ENCODE peak calls at places on chromosomes 5 and 9, in seven cellular contexts. G, M, B, A, Y, O and P are unnamed samples.

GRCh38 chr5:56910123-56910951 is 941 bp downstream of the SETD9 start:
- DNase-seq in G (peak), M (peak), B (peak), A (peak), Y (no peak), O (no peak), P (no peak)

GRCh38 chr9:87270241-87271234 is 227.1 kb upstream of the DAPK1 start:
- DNase-seq in G (no peak), M (peak), B (no peak), A (peak), Y (peak), O (no peak), P (no peak)

GRCh38 chr5:158212915-158213314 is 354.0 kb upstream of the CLINT1 start:
- DNase-seq in G (no peak), M (no peak), B (no peak), A (no peak), Y (no peak), O (no peak), P (no peak)

GRCh38 chr9:134689320-134690181 is 47.9 kb downstream of the COL5A1 start:
- DNase-seq in G (peak), M (peak), B (peak), A (peak), Y (peak), O (peak), P (peak)

GRCh38 chr5:33824516-33825195 is 67.1 kb downstream of the ADAMTS12 start:
- DNase-seq in G (no peak), M (peak), B (peak), A (no peak), Y (peak), O (no peak), P (peak)

GRCh38 chr5:91307023-91307422 is 76.1 kb downstream of the ARRDC3 start:
- DNase-seq in G (no peak), M (peak), B (peak), A (peak), Y (peak), O (peak), P (no peak)

GRCh38 chr5:36356915-36357314 is 55.2 kb upstream of the RANBP3L start:
- DNase-seq in G (no peak), M (no peak), B (no peak), A (no peak), Y (no peak), O (no peak), P (no peak)

GRCh38 chr9:88243736-88244135 is 105.5 kb upstream of the SPATA31C2 start:
- DNase-seq in G (no peak), M (no peak), B (no peak), A (no peak), Y (no peak), O (no peak), P (no peak)

GRCh38 chr5:36602711-36603321 is 3.6 kb upstream of the SLC1A3 start:
- DNase-seq in G (no peak), M (no peak), B (no peak), A (peak), Y (no peak), O (no peak), P (no peak)

GRCh38 chr9:95509851-95510529 is 6.8 kb downstream of the PTCH1 start:
- DNase-seq in G (no peak), M (no peak), B (peak), A (no peak), Y (no peak), O (no peak), P (no peak)

GRCh38 chr9:21789541-21790037 is 12.8 kb upstream of the MTAP start:
- DNase-seq in G (no peak), M (peak), B (peak), A (no peak), Y (peak), O (peak), P (peak)
- H3K4me3 ChIP-seq in G (no peak), M (peak), B (no peak), A (peak), Y (peak), O (peak), P (no peak)

GRCh38 chr9:36992501-36993316 is 41.4 kb downstream of the PAX5 start:
- DNase-seq in G (no peak), M (peak), B (no peak), A (no peak), Y (no peak), O (no peak), P (peak)

GRCh38 chr9:36993933-36994764 is 39.9 kb downstream of the PAX5 start:
- DNase-seq in G (peak), M (no peak), B (peak), A (no peak), Y (no peak), O (no peak), P (peak)

GRCh38 chr9:36997414-36997813 is 36.7 kb downstream of the PAX5 start:
- DNase-seq in G (no peak), M (peak), B (no peak), A (no peak), Y (no peak), O (no peak), P (no peak)

GRCh38 chr9:36996677-36997076 is 37.4 kb downstream of the PAX5 start:
- DNase-seq in G (no peak), M (no peak), B (no peak), A (no peak), Y (no peak), O (no peak), P (no peak)

GRCh38 chr9:36995927-36996471 is 38.1 kb downstream of the PAX5 start:
- DNase-seq in G (peak), M (peak), B (peak), A (peak), Y (peak), O (peak), P (peak)
- TF ChIP-seq CTCF in G (peak), M (peak), B (peak), A (peak), Y (peak), O (peak), P (peak)

DNA sequence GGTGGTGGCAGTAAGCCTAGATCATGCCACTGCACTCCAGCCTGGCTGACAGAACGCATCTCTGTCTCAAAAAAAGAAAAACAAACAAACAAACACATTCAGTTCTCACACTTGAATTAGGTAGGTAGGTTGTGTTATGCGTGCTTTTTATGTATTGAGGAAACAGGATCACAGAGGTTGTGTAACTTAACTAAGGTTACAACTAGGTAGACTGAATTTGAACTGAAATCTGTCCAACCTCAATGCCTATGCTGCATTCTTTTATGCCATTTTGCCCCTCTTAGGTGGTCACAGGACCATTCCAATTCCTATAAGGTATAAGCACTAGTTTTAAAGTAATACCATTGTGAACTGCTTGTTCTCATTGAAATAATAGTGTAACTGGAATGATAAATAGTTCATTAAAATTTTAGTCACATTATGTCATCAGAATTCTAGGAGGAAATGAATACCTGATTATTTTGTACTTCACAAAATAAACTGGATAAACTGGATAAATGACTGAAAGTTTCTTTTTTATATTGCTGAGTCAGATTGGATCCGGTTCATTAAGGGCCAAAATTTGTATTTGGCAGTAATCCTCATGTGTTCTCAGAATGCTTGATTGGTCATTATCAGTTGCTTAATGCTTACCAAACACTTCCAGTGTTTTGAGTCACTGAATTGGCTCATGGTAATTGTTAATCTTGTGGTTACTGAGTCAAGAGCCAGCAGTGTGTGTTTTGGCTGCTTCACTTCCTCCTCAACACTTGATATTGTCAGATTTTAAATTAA is 7.1 kb downstream of the UBAP1 start:
- DNase-seq in G (no peak), M (peak), B (no peak), A (no peak), Y (peak), O (peak), P (peak)
- H3K4me3 ChIP-seq in G (no peak), M (no peak), B (no peak), A (no peak), Y (no peak), O (no peak), P (no peak)

GRCh38 chr5:82169892-82170291 is 108.3 kb downstream of the RPS23 start:
- DNase-seq in G (no peak), M (no peak), B (no peak), A (no peak), Y (no peak), O (no peak), P (no peak)

GRCh38 chr5:82168294-82168693 is 109.9 kb downstream of the RPS23 start:
- DNase-seq in G (no peak), M (peak), B (no peak), A (no peak), Y (no peak), O (no peak), P (no peak)

GRCh38 chr5:82165740-82166530 is 112.2 kb downstream of the RPS23 start:
- DNase-seq in G (no peak), M (peak), B (peak), A (peak), Y (peak), O (peak), P (no peak)

GRCh38 chr5:82164957-82165698 is 113.0 kb downstream of the RPS23 start:
- DNase-seq in G (no peak), M (peak), B (no peak), A (peak), Y (peak), O (no peak), P (no peak)

DNA sequence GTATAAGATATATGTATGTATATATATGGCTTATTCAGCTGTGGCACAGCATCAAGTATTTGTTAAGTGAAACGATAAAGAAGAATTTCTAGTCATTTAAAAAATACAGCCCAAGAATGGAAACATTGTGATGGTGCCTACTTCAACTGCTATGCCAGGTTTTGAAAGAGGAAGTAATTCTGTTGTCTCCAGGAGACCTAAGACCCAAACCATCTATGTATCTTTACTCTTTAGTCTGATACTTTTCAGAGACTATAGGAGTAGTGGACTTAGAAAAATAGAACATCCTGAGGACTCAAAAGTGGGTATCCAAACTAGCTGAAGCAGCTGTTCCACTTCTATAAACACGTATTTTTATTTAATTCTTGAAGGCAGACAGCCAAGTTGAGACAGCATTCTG is 110.8 kb downstream of the RPS23 start:
- DNase-seq in G (no peak), M (no peak), B (no peak), A (no peak), Y (no peak), O (no peak), P (no peak)
- TF ChIP-seq CTCF in G (no peak), M (no peak), B (no peak), A (no peak), Y (no peak), O (no peak), P (no peak)

GRCh38 chr9:125522328-125522725 is 184.7 kb downstream of the MAPKAP1 start:
- DNase-seq in G (no peak), M (peak), B (peak), A (no peak), Y (peak), O (peak), P (no peak)
- H3K4me3 ChIP-seq in G (no peak), M (no peak), B (no peak), A (no peak), Y (peak), O (no peak), P (no peak)

GRCh38 chr5:172117977-172118701 is 69.9 kb downstream of the STK10 start:
- DNase-seq in G (no peak), M (no peak), B (no peak), A (no peak), Y (no peak), O (no peak), P (no peak)

GRCh38 chr5:172127581-172127980 is 60.4 kb downstream of the STK10 start:
- DNase-seq in G (peak), M (no peak), B (no peak), A (no peak), Y (no peak), O (no peak), P (no peak)

GRCh38 chr5:172119921-172120688 is 67.9 kb downstream of the STK10 start:
- DNase-seq in G (peak), M (no peak), B (no peak), A (no peak), Y (no peak), O (no peak), P (no peak)

GRCh38 chr5:172118891-172119290 is 69.1 kb downstream of the STK10 start:
- DNase-seq in G (no peak), M (no peak), B (no peak), A (no peak), Y (no peak), O (no peak), P (no peak)

DNA sequence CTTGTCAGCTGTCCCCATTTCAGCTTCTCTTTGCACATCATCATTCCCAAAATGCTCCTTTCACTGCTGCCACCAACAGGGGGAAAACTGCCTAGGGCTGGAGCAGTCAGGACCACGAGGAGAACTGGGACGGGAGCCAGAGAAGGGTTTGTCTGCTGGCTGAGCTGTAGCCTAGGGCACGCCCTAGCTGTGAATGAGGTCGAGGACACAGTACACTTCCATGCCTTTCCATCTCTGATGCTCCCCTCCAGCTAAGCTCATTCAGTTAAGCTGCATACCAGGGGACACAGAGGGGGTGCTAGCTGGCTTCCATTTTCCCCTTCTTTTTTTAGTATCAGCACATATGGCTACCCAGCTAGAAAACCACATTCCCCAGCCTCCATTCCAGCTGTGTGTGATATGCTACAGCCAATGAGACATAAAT is 64.7 kb downstream of the STK10 start:
- DNase-seq in G (no peak), M (peak), B (peak), A (peak), Y (peak), O (no peak), P (no peak)
- TF ChIP-seq CTCF in G (no peak), M (peak), B (peak), A (peak), Y (peak), O (no peak), P (no peak)

DNA sequence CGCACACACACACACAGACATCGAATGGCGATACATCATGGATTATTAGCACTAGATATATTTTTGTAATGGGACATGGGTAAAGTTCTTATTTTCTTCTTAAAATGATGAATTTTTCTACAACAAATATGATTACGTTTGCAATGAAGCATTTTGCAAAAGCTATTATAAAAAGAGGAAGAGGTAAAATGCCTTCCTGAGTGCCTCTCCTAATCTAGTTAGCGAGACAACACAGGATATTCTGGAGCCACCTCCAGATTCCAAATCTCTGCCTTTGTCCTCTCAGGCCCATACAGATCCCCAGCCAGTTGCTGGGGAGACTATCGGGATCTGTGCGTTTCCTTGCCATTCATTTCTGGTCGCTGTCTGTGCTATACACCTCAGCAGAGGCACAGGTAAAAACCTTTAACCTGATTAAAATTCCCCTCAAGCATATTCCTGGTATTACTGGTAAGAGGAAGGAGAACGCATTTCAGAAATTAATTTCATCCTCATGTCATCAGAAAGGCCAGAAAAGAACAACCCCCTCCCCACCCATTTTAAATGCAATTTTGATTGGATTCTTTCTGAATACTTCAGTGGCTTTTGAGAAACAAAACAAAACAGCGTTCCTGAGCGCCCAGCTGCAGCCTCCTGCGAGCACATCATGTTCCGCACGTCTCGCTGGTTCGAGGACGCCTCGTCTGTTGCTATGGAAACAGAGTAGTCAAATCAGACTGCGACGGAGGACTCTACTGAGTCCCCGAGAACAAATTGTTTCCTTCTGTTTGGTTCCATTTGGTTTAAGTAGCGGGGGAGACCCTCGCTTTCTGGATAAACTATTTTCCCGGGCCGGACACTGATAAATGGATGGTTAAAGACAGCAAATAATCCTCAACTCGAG is 69.3 kb downstream of the SLC28A3 start:
- DNase-seq in G (peak), M (peak), B (peak), A (peak), Y (peak), O (no peak), P (no peak)
- H3K4me3 ChIP-seq in G (no peak), M (peak), B (no peak), A (peak), Y (peak), O (no peak), P (no peak)

GRCh38 chr9:93035821-93036351 is 22.6 kb upstream of the SUSD3 start:
- DNase-seq in G (no peak), M (no peak), B (no peak), A (no peak), Y (no peak), O (no peak), P (no peak)

GRCh38 chr9:93035106-93035660 is 23.3 kb upstream of the SUSD3 start:
- DNase-seq in G (no peak), M (no peak), B (no peak), A (no peak), Y (no peak), O (no peak), P (no peak)

GRCh38 chr9:93037476-93037971 is 21.0 kb upstream of the SUSD3 start:
- DNase-seq in G (peak), M (no peak), B (no peak), A (no peak), Y (no peak), O (no peak), P (no peak)

GRCh38 chr9:93038918-93039317 is 19.6 kb upstream of the SUSD3 start:
- DNase-seq in G (no peak), M (no peak), B (no peak), A (no peak), Y (no peak), O (no peak), P (no peak)

DNA sequence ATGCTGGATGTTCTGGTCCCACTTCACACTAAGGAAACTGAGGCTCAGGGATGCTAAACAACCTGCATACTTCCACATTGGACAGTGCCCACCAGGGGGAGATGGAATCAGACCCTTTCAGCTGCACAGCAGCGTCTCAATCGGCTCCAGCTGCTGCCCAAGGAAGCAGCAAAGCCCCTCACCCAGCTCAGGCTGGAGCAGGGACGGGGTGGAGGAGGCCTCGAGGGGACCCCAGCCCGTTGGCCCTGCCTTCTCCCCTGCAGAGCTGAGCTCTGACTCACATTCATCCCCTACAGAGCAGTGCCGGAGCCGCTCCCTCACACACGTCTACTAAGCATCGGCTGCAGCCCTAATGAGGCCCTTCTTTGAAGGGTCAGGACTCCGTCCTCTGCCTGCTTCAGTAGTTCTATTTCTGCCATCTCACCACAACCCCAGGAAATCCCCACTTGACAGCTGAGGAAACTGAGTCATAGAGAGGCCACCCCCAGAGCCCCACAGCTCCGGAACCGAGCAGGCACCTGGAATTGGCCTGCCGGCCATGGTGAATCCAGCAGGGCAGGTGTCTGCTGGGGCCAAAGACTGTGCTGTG is 21.5 kb upstream of the SUSD3 start:
- DNase-seq in G (peak), M (no peak), B (no peak), A (no peak), Y (no peak), O (no peak), P (no peak)
- TF ChIP-seq CTCF in G (no peak), M (no peak), B (no peak), A (no peak), Y (no peak), O (no peak), P (no peak)